ENCODE peak calls at places on chromosomes 6 and 20, in four cellular contexts. P is EL, R is pulmonary artery endothelial cell, H is H4. U is an unnamed sample.

GRCh38 chr20:62183426-62184142 is 756 bp downstream of the MTG2 start:
- DNase-seq in R (no peak), H (no peak), P (no peak), U (peak; percentile 16)

GRCh38 chr20:50845566-50846211 is 50.8 kb downstream of the BCAS4 start:
- DNase-seq in P (no peak), H (no peak), R (no peak), U (no peak)

GRCh38 chr20:611843-612185 is 1.7 kb upstream of the TCF15 start:
- DNase-seq in H (no peak), P (no peak), R (no peak), U (peak; percentile 86)

GRCh38 chr20:56637576-56637975 is 8.5 kb downstream of the TFAP2C start:
- DNase-seq in P (no peak), R (no peak), H (no peak), U (no peak)

GRCh38 chr20:62723351-62723750 is 14.7 kb downstream of the NTSR1 start:
- DNase-seq in H (no peak), R (peak; percentile 40), P (peak; percentile 40), U (no peak)

GRCh38 chr20:226958-227357 is at the start of gene DEFB129:
- DNase-seq in R (no peak), P (no peak), H (no peak), U (no peak)

GRCh38 chr20:53914861-53915458 is 155.4 kb downstream of the BCAS1 start:
- DNase-seq in P (no peak), H (no peak), R (no peak), U (no peak)

GRCh38 chr6:118739976-118740771 is 88.8 kb upstream of the CEP85L start:
- DNase-seq in P (peak; percentile 20), R (no peak), H (peak; percentile 23), U (no peak)

GRCh38 chr20:50932881-50933280 is 1.6 kb upstream of the ADNP start:
- DNase-seq in P (no peak), R (no peak), H (no peak), U (no peak)

GRCh38 chr20:59022754-59023153 is 3.5 kb downstream of the TUBB1 start:
- DNase-seq in R (no peak), H (no peak), P (no peak), U (no peak)

GRCh38 chr6:144351741-144352140 is 66.6 kb downstream of the UTRN start:
- DNase-seq in P (no peak), H (no peak), R (peak; percentile 47), U (no peak)

GRCh38 chr6:34521463-34522288 is 34.5 kb downstream of the SPDEF start:
- DNase-seq in R (no peak), H (no peak), P (no peak), U (no peak)

GRCh38 chr6:131182991-131183425 is 47.7 kb downstream of the AKAP7 start:
- DNase-seq in P (peak; percentile 14), H (peak; percentile 16), R (no peak), U (peak; percentile 47)

GRCh38 chr6:474454-475185 is 83.1 kb downstream of the IRF4 start:
- DNase-seq in H (no peak), R (no peak), P (peak; percentile 28), U (peak; percentile 60)

GRCh38 chr20:57705103-57705899 is 4.5 kb downstream of the PMEPA1 start:
- DNase-seq in P (no peak), H (no peak), R (no peak), U (no peak)

GRCh38 chr20:8951136-8951535 is 117.8 kb upstream of the PLCB4 start:
- DNase-seq in R (no peak), H (no peak), P (no peak), U (no peak)

GRCh38 chr20:13029687-13030510 is 21.1 kb downstream of the SPTLC3 start:
- DNase-seq in R (no peak), H (peak; percentile 95), P (peak; percentile 96), U (peak; percentile 83)

GRCh38 chr20:1619861-1620444 is at the start of gene SIRPB1:
- DNase-seq in R (no peak), H (peak; percentile 42), P (no peak), U (no peak)

GRCh38 chr6:83273596-83273995 is 80.4 kb downstream of the RWDD2A start:
- DNase-seq in R (no peak), H (no peak), P (peak; percentile 4), U (no peak)

GRCh38 chr6:906920-907319 is 214.0 kb upstream of the EXOC2 start:
- DNase-seq in P (no peak), R (no peak), H (peak; percentile 88), U (peak; percentile 31)

GRCh38 chr20:19992996-19993908 is 23.9 kb upstream of the NAA20 start:
- DNase-seq in P (peak; percentile 99), H (peak; percentile 87), R (no peak), U (peak; percentile 91)

GRCh38 chr20:21151791-21152190 is 25.9 kb downstream of the KIZ start:
- DNase-seq in P (no peak), R (no peak), H (no peak), U (no peak)

GRCh38 chr6:37862992-37863391 is 43.5 kb downstream of the ZFAND3 start:
- DNase-seq in R (no peak), P (peak; percentile 77), H (no peak), U (no peak)

GRCh38 chr20:62557425-62557824 is 81.6 kb upstream of the GATA5 start:
- DNase-seq in R (no peak), H (peak; percentile 36), P (peak; percentile 10), U (peak; percentile 49)

GRCh38 chr20:41387433-41387832 is 20.8 kb upstream of the EMILIN3 start:
- DNase-seq in H (no peak), R (no peak), P (no peak), U (peak; percentile 64)

GRCh38 chr6:163996491-163996890 is 582.0 kb downstream of the QKI start:
- DNase-seq in R (no peak), H (no peak), P (no peak), U (no peak)

GRCh38 chr6:36563237-36563927 is 16.1 kb upstream of the STK38 start:
- DNase-seq in R (no peak), P (no peak), H (no peak), U (no peak)

GRCh38 chr20:54028276-54029011 is 42.0 kb downstream of the BCAS1 start:
- DNase-seq in H (no peak), P (no peak), R (no peak), U (no peak)

GRCh38 chr6:36755435-36756348 is 58.1 kb downstream of the RAB44 start:
- DNase-seq in H (no peak), P (peak; percentile 73), R (peak; percentile 84), U (no peak)

GRCh38 chr6:156901309-156902019 is 124.3 kb downstream of the ARID1B start:
- DNase-seq in H (no peak), R (no peak), P (no peak), U (no peak)

GRCh38 chr6:39377530-39377929 is 55.0 kb upstream of the KCNK16 start:
- DNase-seq in H (peak; percentile 84), R (peak; percentile 30), P (peak; percentile 63), U (peak; percentile 76)

GRCh38 chr20:57020364-57020763 is 246.1 kb downstream of the BMP7 start:
- DNase-seq in P (no peak), R (no peak), H (no peak), U (no peak)

GRCh38 chr6:17015551-17016381 is 86.1 kb upstream of the STMND1 start:
- DNase-seq in P (no peak), R (no peak), H (no peak), U (peak; percentile 75)